ENCODE peak calls at places on chromosomes 3 and 15, in four cellular contexts. Z is GM12891, D is OCI-M1, B is substantia nigra. T is an unnamed sample.

GRCh38 chr3:177934001-177934891 is 602.0 kb upstream of the KCNMB2 start:
- DNase-seq in Z (no peak), B (no peak), D (peak; percentile 15), T (no peak)

GRCh38 chr3:54999159-54999558 is 71.3 kb upstream of the LRTM1 start:
- DNase-seq in Z (no peak), D (peak; percentile 71), B (no peak), T (no peak)

GRCh38 chr3:133949438-133949837 is 53.8 kb upstream of the RAB6B start:
- DNase-seq in B (no peak), D (no peak), Z (no peak), T (no peak)

GRCh38 chr3:141394560-141394959 is 26.3 kb downstream of the ZBTB38 start:
- DNase-seq in D (no peak), B (no peak), Z (no peak), T (no peak)

GRCh38 chr3:48614044-48614443 is 4.6 kb upstream of the UQCRC1 start:
- DNase-seq in B (no peak), Z (no peak), D (no peak), T (no peak)

GRCh38 chr3:24387000-24387399 is 107.7 kb downstream of the THRB start:
- DNase-seq in B (no peak), D (peak; percentile 52), Z (no peak), T (no peak)

GRCh38 chr15:96838088-96838487 is 507.6 kb downstream of the NR2F2 start:
- DNase-seq in Z (no peak), D (no peak), B (no peak), T (no peak)

GRCh38 chr3:169026543-169027181 is 636.9 kb downstream of the MECOM start:
- DNase-seq in D (no peak), B (no peak), Z (no peak), T (no peak)

GRCh38 chr3:86923071-86923476 is 67.9 kb downstream of the VGLL3 start:
- DNase-seq in Z (no peak), D (no peak), B (no peak), T (no peak)

GRCh38 chr3:112752092-112752512 is 94.6 kb downstream of the CD200R1L start:
- DNase-seq in Z (no peak), B (no peak), D (no peak), T (no peak)

GRCh38 chr3:43455233-43455632 is 166.6 kb downstream of the ANO10 start:
- DNase-seq in B (no peak), Z (no peak), D (no peak), T (no peak)

GRCh38 chr3:39038165-39038564 is 13.6 kb downstream of the SCN11A start:
- DNase-seq in B (no peak), D (peak; percentile 22), Z (no peak), T (no peak)

GRCh38 chr3:153484842-153485241 is 322.8 kb downstream of the RAP2B start:
- DNase-seq in Z (no peak), B (no peak), D (no peak), T (no peak)

GRCh38 chr3:113428581-113428980 is 12.7 kb downstream of the CFAP44 start:
- DNase-seq in D (no peak), B (no peak), Z (no peak), T (no peak)